ENCODE peak calls at places on chromosomes 7 and 10, in seven cellular contexts. F, L, A, Z, S, P and D are unnamed samples.

GRCh38 chr7:157829491-157829890 is 492.7 kb downstream of the DNAJB6 start:
- DNase-seq in A (no peak), L (no peak), Z (no peak), S (no peak), F (no peak), P (no peak), D (no peak)

GRCh38 chr7:99762680-99763327 is 21.2 kb downstream of the CYP3A4 start:
- DNase-seq in P (no peak), Z (peak; percentile 96), A (no peak), F (no peak), L (no peak), S (no peak), D (no peak)

GRCh38 chr7:101843293-101844271 is 26.2 kb downstream of the CUX1 start:
- DNase-seq in S (no peak), Z (no peak), F (no peak), L (no peak), A (no peak), P (no peak), D (no peak)

GRCh38 chr10:91185239-91185875 is 35.1 kb upstream of the PCGF5 start:
- DNase-seq in P (peak; percentile 91), Z (peak; percentile 58), F (no peak), A (no peak), S (no peak), L (no peak), D (no peak)

GRCh38 chr10:62853710-62854109 is 37.5 kb upstream of the EGR2 start:
- DNase-seq in Z (peak; percentile 47), F (no peak), S (no peak), P (no peak), L (no peak), A (no peak), D (no peak)

GRCh38 chr7:96330193-96330592 is 8.3 kb upstream of the SLC25A13 start:
- DNase-seq in P (no peak), L (no peak), S (no peak), Z (no peak), F (no peak), A (no peak), D (no peak)

GRCh38 chr10:74705361-74705980 is 120.9 kb upstream of the KAT6B start:
- DNase-seq in S (peak; percentile 79), A (peak; percentile 62), L (no peak), F (no peak), P (no peak), Z (no peak), D (peak; percentile 41)

GRCh38 chr7:12964836-12965235 is 277.4 kb downstream of the ARL4A start:
- DNase-seq in L (no peak), P (no peak), S (no peak), A (no peak), Z (no peak), F (no peak), D (no peak)

GRCh38 chr10:60139798-60140566 is 233.6 kb upstream of the CCDC6 start:
- DNase-seq in Z (peak; percentile 64), A (no peak), S (no peak), F (no peak), P (peak; percentile 36), L (no peak), D (no peak)

GRCh38 chr10:7605565-7606295 is 61.0 kb downstream of the ITIH5 start:
- DNase-seq in A (no peak), S (no peak), P (no peak), L (no peak), Z (no peak), F (no peak), D (no peak)